ENCODE peak calls at places on chromosomes 16 and 17, in six cellular contexts. K, G, U, X, D and E are unnamed samples.

GRCh38 chr17:2202302-2202995 is 101.1 kb downstream of the SMG6 start:
- DNase-seq in X (no peak), U (no peak), D (no peak), G (no peak), K (no peak), E (no peak)

GRCh38 chr17:75892556-75893224 is 4.1 kb downstream of the TRIM65 start:
- DNase-seq in D (no peak), X (no peak), U (no peak), G (peak), K (no peak), E (no peak)

GRCh38 chr16:55703003-55704001 is 47.5 kb downstream of the SLC6A2 start:
- DNase-seq in D (no peak), K (no peak), U (no peak), X (peak), G (peak), E (no peak)

GRCh38 chr17:18163528-18163927 is 20.1 kb upstream of the ALKBH5 start:
- DNase-seq in X (peak), D (no peak), G (no peak), K (no peak), U (no peak), E (no peak)

GRCh38 chr16:76577003-76577402 is 299.8 kb downstream of the CNTNAP4 start:
- DNase-seq in G (no peak), D (peak), K (no peak), U (peak), X (no peak), E (peak)

GRCh38 chr17:82031885-82032627 is 578 bp downstream of the RAC3 start:
- DNase-seq in G (no peak), X (peak), K (peak), D (no peak), U (peak), E (no peak)

GRCh38 chr17:51032850-51033249 is 87.8 kb downstream of the SPAG9 start:
- DNase-seq in U (no peak), G (no peak), D (no peak), K (no peak), X (no peak), E (no peak)

GRCh38 chr16:84519855-84520254 is 15.4 kb upstream of the MEAK7 start:
- DNase-seq in U (no peak), K (no peak), G (no peak), X (no peak), D (no peak), E (no peak)

GRCh38 chr16:588639-588888 is 1.3 kb upstream of the RAB40C start:
- DNase-seq in D (no peak), X (peak), G (no peak), U (no peak), K (peak), E (no peak)

GRCh38 chr16:11679250-11679649 is 11.0 kb downstream of the SNN start:
- DNase-seq in G (no peak), K (no peak), X (no peak), D (no peak), U (no peak), E (no peak)

GRCh38 chr17:42845918-42846593 is 1.7 kb downstream of the AOC2 start:
- DNase-seq in G (no peak), K (no peak), D (no peak), X (no peak), U (no peak), E (no peak)

DNA sequence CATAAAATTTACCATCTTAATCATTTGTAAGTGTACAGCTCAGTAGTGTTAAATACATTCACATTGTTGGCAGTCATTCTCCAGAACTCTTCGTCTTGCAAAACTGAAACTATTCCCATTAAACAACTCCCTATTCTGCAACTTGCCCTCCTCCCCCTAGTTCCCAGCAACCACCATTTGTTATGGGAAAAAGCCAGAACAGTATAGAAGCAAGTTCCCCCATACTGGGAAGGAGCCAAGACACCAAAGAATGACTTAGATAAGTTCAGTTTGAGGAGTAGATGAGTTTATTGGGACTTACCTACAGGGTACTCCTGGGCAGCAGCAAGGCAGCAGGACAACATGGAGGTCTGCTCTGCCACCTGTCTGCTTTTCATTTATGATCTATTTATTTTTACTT is 39.3 kb upstream of the TEKT1 start:
- DNase-seq in K (no peak), G (no peak), U (no peak), D (no peak), X (no peak), E (no peak)
- TF ChIP-seq POLR2A in K (no peak), G (no peak), U (no peak), D (no peak), X (no peak), E (no peak)

DNA sequence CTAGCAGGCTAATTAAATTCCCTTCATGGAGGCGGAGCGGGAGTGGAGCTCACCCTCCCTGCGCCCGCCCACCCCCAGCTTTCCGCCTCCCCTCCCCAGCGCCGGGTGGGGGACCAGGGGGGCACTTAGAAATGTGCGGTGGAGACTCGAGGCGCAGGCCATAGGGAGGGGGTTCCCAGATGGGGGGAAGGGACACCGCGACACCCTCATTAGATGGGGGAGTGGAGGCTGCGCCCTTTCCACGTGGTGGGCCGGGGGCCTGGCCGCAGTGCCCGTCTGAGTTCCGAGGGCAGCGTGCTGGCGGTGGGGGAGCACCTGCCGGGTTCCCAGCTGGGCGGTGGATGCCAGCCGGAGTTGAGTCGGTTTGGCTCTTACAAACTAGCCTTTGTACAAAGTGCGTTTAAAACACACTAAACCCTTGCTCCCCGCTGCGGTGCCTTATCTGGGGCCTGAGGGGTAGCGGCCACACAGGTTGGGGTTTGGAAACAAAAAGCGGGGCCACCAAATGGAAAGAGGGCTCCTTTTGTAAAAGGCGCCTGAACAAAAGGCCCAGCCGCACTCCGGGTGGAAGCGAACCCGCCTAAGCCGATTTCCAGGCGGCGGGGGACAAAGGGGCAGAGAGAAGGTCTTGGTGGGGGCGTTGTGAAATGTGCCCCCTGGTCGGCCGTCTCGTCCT is 1.4 kb downstream of the GSE1 start:
- DNase-seq in G (no peak), U (no peak), K (no peak), D (no peak), X (peak), E (no peak)
- TF ChIP-seq TAF1 in G (no peak), U (no peak), K (no peak), D (no peak), X (no peak), E (no peak)

DNA sequence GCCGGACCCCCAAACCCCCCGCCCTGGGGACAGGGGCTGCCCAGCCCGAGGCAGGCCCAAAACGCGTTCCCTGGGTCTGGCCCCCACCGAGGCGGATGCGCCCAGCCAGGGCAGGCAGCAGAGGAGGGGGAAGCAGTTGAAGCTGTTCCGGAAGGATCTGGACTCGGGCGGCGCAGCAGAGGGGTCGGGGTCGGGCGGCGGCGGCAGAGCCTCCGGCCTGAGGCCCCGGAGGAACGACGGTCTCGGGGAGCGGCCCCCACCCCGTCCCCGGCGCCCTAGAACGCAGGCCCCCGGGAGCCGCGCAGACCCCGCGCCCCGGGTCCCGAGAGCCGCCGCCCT is 22.9 kb upstream of the ZFPM1 start:
- DNase-seq in X (no peak), U (peak), D (no peak), G (no peak), K (no peak), E (no peak)
- TF ChIP-seq POLR2AphosphoS5 in X (no peak), U (no peak), D (no peak), G (no peak), K (no peak), E (no peak)

GRCh38 chr17:32485261-32485955 is 1.4 kb upstream of the CDK5R1 start:
- DNase-seq in U (no peak), K (no peak), D (no peak), X (no peak), G (no peak), E (no peak)

GRCh38 chr17:32486091-32486700 is 597 bp upstream of the CDK5R1 start:
- DNase-seq in D (no peak), X (peak), U (peak), G (peak), K (peak), E (peak)

GRCh38 chr17:32487460-32488176 is 825 bp downstream of the CDK5R1 start:
- DNase-seq in U (no peak), K (no peak), G (no peak), D (no peak), X (no peak), E (no peak)

GRCh38 chr17:32488177-32488542 is 1.4 kb downstream of the CDK5R1 start:
- DNase-seq in X (no peak), U (no peak), G (no peak), K (no peak), D (no peak), E (no peak)

GRCh38 chr17:32486701-32487459 is at the start of gene CDK5R1:
- DNase-seq in K (peak), U (peak), X (peak), D (no peak), G (peak), E (peak)
- TF ChIP-seq POLR2A in K (peak), U (no peak), X (no peak), D (peak), G (no peak), E (peak)

GRCh38 chr17:74864866-74865395 is 5.2 kb upstream of the GRIN2C start:
- DNase-seq in X (peak), G (peak), U (no peak), D (no peak), K (peak), E (peak)
- TF ChIP-seq TAF1 in X (no peak), G (no peak), U (no peak), D (no peak), K (no peak), E (no peak)

GRCh38 chr17:6105608-6106007 is 35.4 kb downstream of the WSCD1 start:
- DNase-seq in K (no peak), D (no peak), G (no peak), X (no peak), U (no peak), E (no peak)
- TF ChIP-seq POLR2AphosphoS5 in K (no peak), D (no peak), G (no peak), X (no peak), U (no peak), E (no peak)

GRCh38 chr17:72725432-72726068 is 366.9 kb downstream of the SLC39A11 start:
- DNase-seq in U (peak), D (no peak), K (peak), X (peak), G (peak), E (no peak)
- TF ChIP-seq POLR2A in U (no peak), D (no peak), K (no peak), X (no peak), G (no peak), E (no peak)

GRCh38 chr16:68091604-68092261 is 6.6 kb downstream of the NFATC3 start:
- DNase-seq in X (no peak), G (peak), K (no peak), U (no peak), D (no peak), E (no peak)
- TF ChIP-seq TAF1 in X (no peak), G (no peak), K (no peak), U (no peak), D (no peak), E (no peak)

DNA sequence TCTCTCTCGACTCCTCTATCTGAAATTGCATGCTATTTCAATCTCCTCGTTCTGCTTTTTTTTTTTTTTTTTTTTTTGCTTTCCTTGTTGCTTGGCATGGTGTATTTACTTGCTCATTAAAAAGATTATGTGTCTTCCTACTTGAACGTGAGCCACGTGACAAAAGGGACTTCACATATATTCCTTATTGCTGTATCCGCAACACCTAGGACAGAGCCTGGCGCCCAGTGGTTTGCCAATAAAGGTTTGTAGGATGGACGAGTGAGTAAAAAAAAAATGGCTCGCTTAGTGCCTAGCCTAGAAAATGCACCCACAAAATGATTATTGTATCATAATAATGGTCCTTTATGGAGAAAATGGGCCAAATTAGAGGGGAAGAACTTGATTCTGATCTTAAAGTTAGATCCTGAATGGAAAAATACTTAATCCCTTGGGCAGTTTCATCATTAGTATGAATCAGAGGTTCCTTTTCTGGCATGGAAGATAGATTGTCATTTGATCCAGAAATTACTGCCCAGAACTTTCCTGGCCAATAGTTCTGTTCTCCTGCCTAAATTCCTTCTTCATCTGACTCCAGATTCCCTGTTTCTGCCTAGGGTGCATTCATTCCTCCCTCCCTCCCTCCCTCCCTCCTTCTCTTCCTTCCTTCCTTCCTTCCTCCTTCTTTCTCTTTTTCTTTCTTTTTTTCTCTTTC is 13.6 kb upstream of the TMEM220 start:
- DNase-seq in U (no peak), D (no peak), G (no peak), X (no peak), K (no peak), E (no peak)
- TF ChIP-seq POLR2AphosphoS5 in U (no peak), D (no peak), G (no peak), X (no peak), K (no peak), E (no peak)